ENCODE peak calls at places on chromosomes 11 and 22, in six cellular contexts. F, G, A, L, D and I are unnamed samples.

GRCh38 chr22:39352301-39352867 is 2.6 kb downstream of the SYNGR1 start:
- DNase-seq in G (no peak), A (no peak), D (no peak), L (no peak), F (no peak), I (no peak)

GRCh38 chr22:28882545-28882877 is 861 bp upstream of the ZNRF3 start:
- DNase-seq in A (no peak), D (no peak), F (no peak), L (no peak), G (no peak), I (peak)

GRCh38 chr11:86644291-86644690 is 28.1 kb downstream of the ME3 start:
- DNase-seq in G (no peak), D (no peak), F (no peak), A (no peak), L (no peak), I (no peak)

GRCh38 chr11:82995754-82996398 is 75.8 kb downstream of the RAB30 start:
- DNase-seq in A (no peak), F (no peak), G (no peak), D (no peak), L (no peak), I (no peak)

GRCh38 chr11:22431074-22431473 is 92.9 kb downstream of the SLC17A6 start:
- DNase-seq in G (no peak), A (no peak), F (no peak), D (no peak), L (no peak), I (no peak)

GRCh38 chr11:10303558-10304363 is 1.1 kb upstream of the ADM start:
- DNase-seq in F (peak), L (no peak), G (peak), A (peak), D (no peak), I (peak)

GRCh38 chr11:67667490-67668190 is 6.8 kb downstream of the ALDH3B2 start:
- DNase-seq in D (peak), F (no peak), G (no peak), L (no peak), A (no peak), I (no peak)

GRCh38 chr22:39959640-39960447 is at the start of gene TMA7B:
- DNase-seq in D (no peak), F (no peak), G (peak), A (peak), L (no peak), I (peak)

GRCh38 chr22:35150163-35151107 is 84.5 kb downstream of the ISX start:
- DNase-seq in G (peak), F (peak), D (peak), A (peak), L (no peak), I (peak)

GRCh38 chr11:68040957-68041591 is 2.2 kb downstream of the TCIRG1 start:
- DNase-seq in A (no peak), G (no peak), F (no peak), D (peak), L (no peak), I (no peak)

GRCh38 chr11:47270331-47271271 is 668 bp downstream of the MADD start:
- DNase-seq in F (no peak), D (peak), A (peak), G (peak), L (no peak), I (peak)

GRCh38 chr22:44942979-44943700 is 66.7 kb downstream of the PHF21B start:
- DNase-seq in G (no peak), D (no peak), L (no peak), F (no peak), A (no peak), I (no peak)

GRCh38 chr11:119144825-119145476 is 3.9 kb upstream of the ABCG4 start:
- DNase-seq in L (no peak), D (peak), F (peak), G (peak), A (no peak), I (peak)

GRCh38 chr11:36432093-36432469 is 78.0 kb downstream of the TRAF6 start:
- DNase-seq in A (no peak), D (no peak), L (no peak), G (no peak), F (no peak), I (no peak)

GRCh38 chr11:25702417-25702816 is 629.5 kb upstream of the ANO3 start:
- DNase-seq in G (no peak), A (no peak), L (no peak), F (no peak), D (no peak), I (no peak)
- TF ChIP-seq CTCF in G (no peak), A (no peak), L (no peak), F (no peak), D (no peak), I (no peak)

DNA sequence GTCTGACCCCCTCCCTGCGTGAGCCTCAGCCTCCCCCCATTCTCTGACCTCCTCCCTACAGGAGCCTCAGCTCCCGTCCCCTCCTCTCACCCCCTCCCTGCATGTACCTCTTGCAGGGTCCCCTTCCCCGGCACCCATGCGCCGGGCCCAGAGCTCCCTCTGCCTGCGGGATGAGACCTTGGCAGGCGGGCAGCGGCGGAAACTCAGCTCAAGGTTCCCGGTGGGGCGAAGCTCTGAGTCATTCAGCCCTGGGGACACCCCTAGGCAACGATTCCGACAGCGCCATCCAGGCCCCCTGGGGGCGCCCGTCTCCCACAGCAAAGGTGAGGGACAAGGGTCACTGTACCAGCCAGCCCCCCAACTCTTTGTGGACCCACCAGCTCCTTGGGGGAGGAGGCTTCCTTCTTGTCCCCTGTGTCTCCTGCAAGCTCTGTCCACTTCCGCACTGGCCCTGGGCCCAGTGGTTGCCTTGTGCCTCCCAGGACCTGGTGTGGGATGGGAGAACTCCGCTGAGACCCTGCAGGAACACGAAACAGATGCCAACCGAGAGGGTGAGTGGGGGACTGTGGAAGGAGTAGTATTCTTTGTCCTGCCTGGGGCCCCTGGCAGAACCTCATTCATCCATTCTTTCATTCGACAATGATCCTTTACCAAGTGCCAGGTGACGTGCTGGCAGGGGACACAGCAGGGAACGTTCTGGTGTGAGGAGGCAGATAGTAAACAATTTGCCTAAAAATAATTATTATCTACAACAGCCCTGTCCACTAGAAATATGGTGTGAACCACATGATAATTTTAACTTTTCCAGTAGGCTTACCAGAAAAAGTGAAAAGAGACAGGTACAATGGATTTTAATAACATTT is 3.7 kb upstream of the RPS6KA4 start:
- DNase-seq in D (peak), G (peak), L (no peak), A (peak), F (peak), I (peak)
- TF ChIP-seq CTCF in D (peak), G (peak), L (peak), A (no peak), F (peak), I (peak)

DNA sequence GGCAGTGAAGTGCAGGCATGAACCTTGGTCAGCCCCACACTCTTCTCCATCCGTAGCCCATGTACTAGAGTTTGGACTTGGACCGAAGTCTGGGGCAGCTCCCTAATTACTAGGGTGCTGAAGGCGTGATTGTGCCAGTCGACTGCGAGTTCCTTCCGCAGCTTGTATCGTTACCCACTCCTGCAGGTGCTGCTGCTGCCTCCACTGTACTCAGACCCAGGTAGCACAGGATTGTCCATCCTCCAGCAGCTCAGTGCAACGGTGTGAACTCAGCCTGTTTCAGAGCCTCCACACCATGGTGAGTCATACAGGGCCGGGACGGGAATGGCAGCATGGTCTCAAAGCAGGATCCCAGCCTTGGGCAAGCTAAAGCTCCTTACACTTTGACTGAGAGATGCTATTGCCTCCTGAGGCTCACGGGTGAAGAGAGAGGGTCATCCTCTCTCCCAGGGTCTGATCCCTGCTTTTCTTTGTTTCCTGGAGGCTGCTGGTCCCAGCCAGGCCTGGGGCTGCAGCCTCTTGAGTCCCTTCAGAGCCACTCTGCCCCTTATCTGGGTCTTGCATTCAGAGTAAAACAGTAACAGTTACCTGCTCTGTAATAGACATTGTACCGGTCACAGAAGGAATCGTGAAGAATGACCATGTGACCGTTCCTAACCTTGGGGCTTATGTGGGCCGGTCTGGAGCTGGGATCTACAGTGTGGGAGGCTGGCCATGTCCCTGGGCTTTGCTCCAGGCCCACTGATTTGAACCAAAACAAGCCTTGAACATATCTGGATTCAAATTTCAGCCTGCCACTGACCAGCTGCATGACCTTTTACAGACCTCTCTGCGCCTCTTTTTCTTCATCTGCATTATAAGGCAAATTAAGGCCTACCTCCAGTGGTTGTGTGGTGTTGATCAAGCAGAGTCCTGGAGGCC is 1.7 kb downstream of the TKFC start:
- DNase-seq in F (no peak), D (no peak), A (no peak), G (no peak), L (no peak), I (no peak)
- TF ChIP-seq CTCF in F (no peak), D (no peak), A (no peak), G (no peak), L (no peak), I (no peak)

GRCh38 chr22:27329966-27330645 is 471.4 kb downstream of the MN1 start:
- DNase-seq in L (no peak), G (no peak), A (no peak), F (no peak), D (no peak), I (no peak)
- TF ChIP-seq CTCF in L (no peak), G (no peak), A (no peak), F (no peak), D (no peak), I (no peak)

GRCh38 chr11:123060265-123061000 is 1.5 kb downstream of the HSPA8 start:
- DNase-seq in D (no peak), A (no peak), G (no peak), F (no peak), L (no peak), I (no peak)

GRCh38 chr11:123055132-123055924 is 6.6 kb downstream of the HSPA8 start:
- DNase-seq in F (no peak), D (no peak), L (no peak), G (peak), A (no peak), I (no peak)

GRCh38 chr11:123056835-123057491 is 5.0 kb downstream of the HSPA8 start:
- DNase-seq in D (no peak), F (no peak), G (no peak), L (no peak), A (no peak), I (no peak)

GRCh38 chr11:123054301-123055065 is 7.5 kb downstream of the HSPA8 start:
- DNase-seq in F (no peak), A (peak), G (peak), L (no peak), D (no peak), I (peak)

DNA sequence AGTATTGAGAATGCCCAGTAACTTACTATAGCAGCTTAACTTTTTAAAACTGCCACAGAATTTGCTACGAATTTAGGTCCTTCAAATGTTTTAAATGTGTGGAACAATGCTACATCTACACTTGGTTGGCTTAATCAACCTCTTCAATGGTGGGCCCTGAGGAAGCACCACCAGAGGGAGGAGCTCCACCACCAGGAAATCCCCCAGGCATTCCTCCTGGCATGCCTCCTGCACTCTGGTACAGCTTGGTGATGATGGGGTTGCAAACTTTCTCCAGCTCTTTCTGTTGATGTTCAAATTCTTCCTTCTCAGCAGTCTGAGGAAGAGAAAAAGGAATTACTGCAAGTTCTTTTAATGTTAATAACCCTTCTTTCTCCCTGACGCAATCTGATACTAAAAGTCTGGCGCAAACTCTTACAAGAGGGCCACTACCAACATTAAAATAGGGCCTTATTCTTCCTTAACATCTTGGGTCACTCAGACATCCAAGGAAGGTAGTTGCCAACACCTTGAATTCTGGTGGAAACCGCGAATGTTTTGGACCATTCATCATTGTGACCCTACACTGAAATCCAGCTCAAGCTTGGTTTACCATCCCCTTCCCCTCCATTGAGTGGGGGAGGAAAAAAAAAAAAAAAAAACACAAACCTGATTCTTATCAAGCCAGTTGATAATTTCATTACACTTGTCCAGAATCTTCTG is 4.2 kb downstream of the HSPA8 start:
- DNase-seq in L (no peak), D (no peak), A (no peak), F (no peak), G (no peak), I (no peak)
- TF ChIP-seq CTCF in L (no peak), D (no peak), A (no peak), F (no peak), G (peak), I (no peak)